ENCODE peak calls at places on chromosomes 4 and X, in eight cellular contexts. One of them, this sample, is unnamed.

GRCh38 chr4:1160351-1160750 is 12.0 kb downstream of the SPON2 start:
- DNase-seq in breast epithelium: no peak
- DNase-seq in aorta: no peak
- DNase-seq in left ventricle myocardium inferior: no peak
- DNase-seq in pancreas: no peak
- DNase-seq in upper lobe of right lung: no peak
- DNase-seq in fibroblast of lung: no peak
- DNase-seq in HepG2: no peak
- DNase-seq in this sample: no peak

GRCh38 chr4:162972661-162973202 is 194.0 kb downstream of the NAF1 start:
- DNase-seq in breast epithelium: no peak
- DNase-seq in aorta: no peak
- DNase-seq in left ventricle myocardium inferior: no peak
- DNase-seq in pancreas: no peak
- DNase-seq in upper lobe of right lung: no peak
- DNase-seq in fibroblast of lung: no peak
- DNase-seq in HepG2: no peak
- DNase-seq in this sample: no peak

GRCh38 chr4:79682801-79683217 is 274.8 kb upstream of the GK2 start:
- DNase-seq in breast epithelium: no peak
- DNase-seq in aorta: peak; percentile 72
- DNase-seq in left ventricle myocardium inferior: peak; percentile 24
- DNase-seq in pancreas: no peak
- DNase-seq in upper lobe of right lung: peak; percentile 57
- DNase-seq in fibroblast of lung: peak; percentile 41
- DNase-seq in HepG2: no peak
- DNase-seq in this sample: peak; percentile 25

GRCh38 chrX:45353462-45353861 is 152.8 kb upstream of the DIPK2B start:
- DNase-seq in breast epithelium: no peak
- DNase-seq in aorta: no peak
- DNase-seq in left ventricle myocardium inferior: no peak
- DNase-seq in pancreas: no peak
- DNase-seq in upper lobe of right lung: no peak
- DNase-seq in fibroblast of lung: peak; percentile 78
- DNase-seq in HepG2: no peak
- DNase-seq in this sample: no peak

GRCh38 chrX:10608099-10608498 is 12.3 kb downstream of the MID1 start:
- DNase-seq in breast epithelium: no peak
- DNase-seq in aorta: no peak
- DNase-seq in left ventricle myocardium inferior: no peak
- DNase-seq in pancreas: no peak
- DNase-seq in upper lobe of right lung: no peak
- DNase-seq in fibroblast of lung: peak; percentile 62
- DNase-seq in HepG2: no peak
- DNase-seq in this sample: no peak

GRCh38 chr4:171851295-171851694 is 38.1 kb downstream of the GALNTL6 start:
- DNase-seq in breast epithelium: no peak
- DNase-seq in aorta: no peak
- DNase-seq in left ventricle myocardium inferior: no peak
- DNase-seq in pancreas: no peak
- DNase-seq in upper lobe of right lung: no peak
- DNase-seq in fibroblast of lung: no peak
- DNase-seq in HepG2: no peak
- DNase-seq in this sample: no peak

GRCh38 chrX:135086197-135086854 is 34.0 kb downstream of the ETDB start:
- DNase-seq in breast epithelium: no peak
- DNase-seq in aorta: no peak
- DNase-seq in left ventricle myocardium inferior: no peak
- DNase-seq in pancreas: no peak
- DNase-seq in upper lobe of right lung: no peak
- DNase-seq in fibroblast of lung: peak; percentile 51
- DNase-seq in HepG2: peak; percentile 39
- DNase-seq in this sample: no peak

GRCh38 chrX:132622130-132622529 is 133.3 kb upstream of the MBNL3 start:
- DNase-seq in breast epithelium: no peak
- DNase-seq in aorta: no peak
- DNase-seq in left ventricle myocardium inferior: no peak
- DNase-seq in pancreas: no peak
- DNase-seq in upper lobe of right lung: no peak
- DNase-seq in fibroblast of lung: peak; percentile 71
- DNase-seq in HepG2: no peak
- DNase-seq in this sample: no peak

GRCh38 chr4:6910340-6910959 is 824 bp downstream of the TBC1D14 start:
- DNase-seq in breast epithelium: no peak
- DNase-seq in aorta: no peak
- DNase-seq in left ventricle myocardium inferior: no peak
- DNase-seq in pancreas: no peak
- DNase-seq in upper lobe of right lung: no peak
- DNase-seq in fibroblast of lung: no peak
- DNase-seq in HepG2: no peak
- DNase-seq in this sample: no peak

GRCh38 chrX:96722793-96723192 is 38.2 kb downstream of the DIAPH2 start:
- DNase-seq in breast epithelium: no peak
- DNase-seq in aorta: no peak
- DNase-seq in left ventricle myocardium inferior: no peak
- DNase-seq in pancreas: no peak
- DNase-seq in upper lobe of right lung: no peak
- DNase-seq in fibroblast of lung: no peak
- DNase-seq in HepG2: no peak
- DNase-seq in this sample: no peak

GRCh38 chr4:10109995-10110670 is 6.5 kb downstream of the WDR1 start:
- DNase-seq in breast epithelium: no peak
- DNase-seq in aorta: no peak
- DNase-seq in left ventricle myocardium inferior: no peak
- DNase-seq in pancreas: no peak
- DNase-seq in upper lobe of right lung: no peak
- DNase-seq in fibroblast of lung: no peak
- DNase-seq in HepG2: no peak
- DNase-seq in this sample: no peak
- H3K4me3 ChIP-seq in breast epithelium: no peak overlapping the region
- H3K4me3 ChIP-seq in aorta: no peak overlapping the region
- H3K4me3 ChIP-seq in left ventricle myocardium inferior: no peak overlapping the region
- H3K4me3 ChIP-seq in pancreas: no peak overlapping the region
- H3K4me3 ChIP-seq in upper lobe of right lung: no peak overlapping the region
- H3K4me3 ChIP-seq in fibroblast of lung: no peak overlapping the region
- H3K4me3 ChIP-seq in HepG2: no peak overlapping the region
- H3K4me3 ChIP-seq in this sample: no peak overlapping the region

GRCh38 chr4:76252271-76252653 is 741 bp downstream of the FAM47E start:
- DNase-seq in breast epithelium: no peak
- DNase-seq in aorta: no peak
- DNase-seq in left ventricle myocardium inferior: no peak
- DNase-seq in pancreas: no peak
- DNase-seq in upper lobe of right lung: no peak
- DNase-seq in fibroblast of lung: no peak
- DNase-seq in HepG2: no peak
- DNase-seq in this sample: no peak
- H3K27ac ChIP-seq in breast epithelium: peak overlapping the region; percentile 80
- H3K27ac ChIP-seq in aorta: no peak overlapping the region
- H3K27ac ChIP-seq in left ventricle myocardium inferior: peak overlapping the region; percentile 72
- H3K27ac ChIP-seq in pancreas: peak overlapping the region; percentile 82
- H3K27ac ChIP-seq in upper lobe of right lung: peak overlapping the region; percentile 68
- H3K27ac ChIP-seq in fibroblast of lung: no peak overlapping the region
- H3K27ac ChIP-seq in HepG2: no peak overlapping the region
- H3K27ac ChIP-seq in this sample: peak overlapping the region; percentile 78

GRCh38 chr4:48778431-48779094 is 1.5 kb downstream of the FRYL start:
- DNase-seq in breast epithelium: no peak
- DNase-seq in aorta: no peak
- DNase-seq in left ventricle myocardium inferior: no peak
- DNase-seq in pancreas: no peak
- DNase-seq in upper lobe of right lung: no peak
- DNase-seq in fibroblast of lung: peak; percentile 66
- DNase-seq in HepG2: peak; percentile 19
- DNase-seq in this sample: no peak

GRCh38 chr4:48777739-48778138 is 2.3 kb downstream of the FRYL start:
- DNase-seq in breast epithelium: no peak
- DNase-seq in aorta: no peak
- DNase-seq in left ventricle myocardium inferior: no peak
- DNase-seq in pancreas: no peak
- DNase-seq in upper lobe of right lung: no peak
- DNase-seq in fibroblast of lung: no peak
- DNase-seq in HepG2: no peak
- DNase-seq in this sample: no peak

GRCh38 chr4:48772568-48772967 is 7.5 kb downstream of the FRYL start:
- DNase-seq in breast epithelium: no peak
- DNase-seq in aorta: no peak
- DNase-seq in left ventricle myocardium inferior: no peak
- DNase-seq in pancreas: no peak
- DNase-seq in upper lobe of right lung: no peak
- DNase-seq in fibroblast of lung: no peak
- DNase-seq in HepG2: no peak
- DNase-seq in this sample: no peak

GRCh38 chr4:48779095-48779997 is 733 bp downstream of the FRYL start:
- DNase-seq in breast epithelium: peak; percentile 27
- DNase-seq in aorta: peak; percentile 92
- DNase-seq in left ventricle myocardium inferior: peak; percentile 77
- DNase-seq in pancreas: peak; percentile 85
- DNase-seq in upper lobe of right lung: peak; percentile 87
- DNase-seq in fibroblast of lung: peak; percentile 62
- DNase-seq in HepG2: peak; percentile 20
- DNase-seq in this sample: peak; percentile 81

GRCh38 chr4:48774760-48775398 is 5.2 kb downstream of the FRYL start:
- DNase-seq in breast epithelium: no peak
- DNase-seq in aorta: no peak
- DNase-seq in left ventricle myocardium inferior: no peak
- DNase-seq in pancreas: no peak
- DNase-seq in upper lobe of right lung: no peak
- DNase-seq in fibroblast of lung: no peak
- DNase-seq in HepG2: no peak
- DNase-seq in this sample: no peak
- H3K4me3 ChIP-seq in breast epithelium: no peak overlapping the region
- H3K4me3 ChIP-seq in aorta: no peak overlapping the region
- H3K4me3 ChIP-seq in left ventricle myocardium inferior: no peak overlapping the region
- H3K4me3 ChIP-seq in pancreas: no peak overlapping the region
- H3K4me3 ChIP-seq in upper lobe of right lung: no peak overlapping the region
- H3K4me3 ChIP-seq in fibroblast of lung: no peak overlapping the region
- H3K4me3 ChIP-seq in HepG2: no peak overlapping the region
- H3K4me3 ChIP-seq in this sample: no peak overlapping the region

DNA sequence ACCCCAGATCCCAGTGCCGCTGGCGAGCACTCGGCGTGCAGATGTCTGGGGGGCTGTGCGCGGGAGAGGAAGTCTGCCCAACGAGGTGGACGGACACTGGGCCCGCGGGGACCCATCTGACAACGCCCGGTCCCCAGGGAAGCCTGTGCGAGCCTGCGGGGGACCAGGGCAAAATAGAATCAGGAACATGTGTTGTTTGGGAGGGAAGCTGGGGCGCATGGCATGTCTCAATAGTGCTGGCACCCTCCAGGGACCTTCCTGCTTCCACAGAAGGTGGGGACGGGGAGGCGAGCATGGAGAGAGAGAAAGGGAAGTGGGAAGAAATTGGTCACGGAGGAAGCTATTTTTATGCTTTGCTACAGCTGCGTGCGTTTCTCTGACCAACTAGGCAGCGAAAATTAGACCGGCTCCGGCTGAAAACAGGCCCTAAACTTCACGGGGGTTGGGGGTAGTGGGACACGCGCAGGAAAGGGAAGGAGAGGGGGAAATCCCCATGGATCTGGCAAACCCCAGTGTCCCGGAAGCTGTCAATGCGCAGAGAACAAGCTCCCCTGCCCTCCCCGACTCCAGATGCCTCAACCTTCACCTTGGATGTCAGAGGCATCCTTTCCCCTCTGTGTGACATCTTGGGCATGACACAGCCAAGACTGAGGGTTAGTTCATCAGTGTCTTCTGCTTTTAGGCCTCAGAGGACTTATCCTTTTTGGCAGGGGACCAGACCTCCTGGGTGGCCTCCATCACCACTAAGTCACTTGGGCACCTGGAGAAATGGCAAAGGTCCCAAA is 169.8 kb upstream of the BCOR start:
- DNase-seq in breast epithelium: no peak
- DNase-seq in aorta: peak; percentile 77
- DNase-seq in left ventricle myocardium inferior: no peak
- DNase-seq in pancreas: no peak
- DNase-seq in upper lobe of right lung: peak; percentile 58
- DNase-seq in fibroblast of lung: no peak
- DNase-seq in HepG2: no peak
- DNase-seq in this sample: peak; percentile 28
- H3K27ac ChIP-seq in breast epithelium: peak overlapping the region; percentile 80
- H3K27ac ChIP-seq in aorta: peak overlapping the region; percentile 87
- H3K27ac ChIP-seq in left ventricle myocardium inferior: peak overlapping the region; percentile 70
- H3K27ac ChIP-seq in pancreas: peak overlapping the region; percentile 33
- H3K27ac ChIP-seq in upper lobe of right lung: peak overlapping the region; percentile 63
- H3K27ac ChIP-seq in fibroblast of lung: peak overlapping the region; percentile 27
- H3K27ac ChIP-seq in HepG2: no peak overlapping the region
- H3K27ac ChIP-seq in this sample: peak overlapping the region; percentile 50

DNA sequence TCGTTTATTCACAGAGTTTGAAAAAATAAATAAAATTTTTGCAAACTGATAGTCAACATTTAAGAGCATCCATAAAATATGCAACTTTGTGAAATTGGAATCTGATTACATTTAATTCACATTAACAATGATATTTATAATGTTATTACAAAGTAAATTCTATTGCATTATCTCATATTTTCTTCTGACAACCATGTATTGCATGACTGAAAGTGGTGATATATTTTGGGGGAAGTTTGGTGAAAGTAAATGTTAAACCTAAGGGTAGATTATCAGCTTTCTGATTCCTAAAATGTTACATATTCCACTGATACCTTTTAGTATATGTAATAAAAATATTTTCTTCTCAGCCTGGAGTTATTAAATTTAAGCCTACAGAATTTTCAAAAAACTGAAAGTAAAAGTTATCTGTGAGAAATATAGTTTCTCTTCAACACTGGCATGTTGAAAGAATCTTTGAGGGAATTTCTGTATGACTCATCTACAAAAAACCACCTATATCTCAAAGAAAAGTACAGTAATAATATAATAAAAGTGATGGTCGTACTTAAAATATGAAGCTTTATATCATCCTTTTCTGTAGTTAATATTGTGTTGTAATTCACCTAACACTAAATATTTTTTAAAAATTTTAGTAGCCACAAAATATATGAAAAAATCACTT is 1179.6 kb upstream of the PCDH7 start:
- DNase-seq in breast epithelium: no peak
- DNase-seq in aorta: no peak
- DNase-seq in left ventricle myocardium inferior: no peak
- DNase-seq in pancreas: no peak
- DNase-seq in upper lobe of right lung: no peak
- DNase-seq in fibroblast of lung: no peak
- DNase-seq in HepG2: no peak
- DNase-seq in this sample: no peak
- H3K4me3 ChIP-seq in breast epithelium: no peak overlapping the region
- H3K4me3 ChIP-seq in aorta: no peak overlapping the region
- H3K4me3 ChIP-seq in left ventricle myocardium inferior: no peak overlapping the region
- H3K4me3 ChIP-seq in pancreas: no peak overlapping the region
- H3K4me3 ChIP-seq in upper lobe of right lung: no peak overlapping the region
- H3K4me3 ChIP-seq in fibroblast of lung: no peak overlapping the region
- H3K4me3 ChIP-seq in HepG2: no peak overlapping the region
- H3K4me3 ChIP-seq in this sample: no peak overlapping the region